ENCODE peak calls at places on chromosomes 3 and 15, in five cellular contexts. One of them, this sample, is unnamed. For H3K4me1 and H3K36me3, the result is how much of the 10 kb centered on the place peaks cover.

GRCh38 chr15:63987979-63988378 is 58.3 kb downstream of the DAPK2 start:
- DNase-seq in suprapubic skin: no peak
- DNase-seq in ovary: no peak
- DNase-seq in PC-9: no peak
- DNase-seq in heart right ventricle: no peak
- DNase-seq in this sample: no peak

GRCh38 chr3:129224984-129225393 is 24.4 kb upstream of the COPG1 start:
- DNase-seq in heart right ventricle: peak
- DNase-seq in ovary: peak
- DNase-seq in PC-9: peak
- DNase-seq in suprapubic skin: peak
- DNase-seq in this sample: peak

GRCh38 chr15:101063212-101063611 is 144.1 kb downstream of the LRRK1 start:
- DNase-seq in suprapubic skin: peak
- DNase-seq in heart right ventricle: no peak
- DNase-seq in PC-9: no peak
- DNase-seq in ovary: no peak
- DNase-seq in this sample: no peak

GRCh38 chr15:66701422-66702034 is 508 bp upstream of the SMAD6 start:
- DNase-seq in heart right ventricle: peak
- DNase-seq in ovary: peak
- DNase-seq in PC-9: peak
- DNase-seq in suprapubic skin: no peak
- DNase-seq in this sample: peak

GRCh38 chr3:23241256-23241655 is 38.1 kb downstream of the UBE2E2 start:
- DNase-seq in heart right ventricle: no peak
- DNase-seq in PC-9: no peak
- DNase-seq in suprapubic skin: no peak
- DNase-seq in ovary: no peak
- DNase-seq in this sample: no peak

GRCh38 chr3:100040446-100040845 is 73.9 kb downstream of the FILIP1L start:
- DNase-seq in heart right ventricle: peak
- DNase-seq in suprapubic skin: no peak
- DNase-seq in ovary: no peak
- DNase-seq in PC-9: no peak
- DNase-seq in this sample: no peak

GRCh38 chr15:65827065-65827464 is 35.0 kb upstream of the DENND4A start:
- DNase-seq in ovary: no peak
- DNase-seq in heart right ventricle: no peak
- DNase-seq in suprapubic skin: no peak
- DNase-seq in PC-9: peak
- DNase-seq in this sample: no peak

GRCh38 chr15:76190070-76190564 is 121.2 kb downstream of the ETFA start:
- DNase-seq in suprapubic skin: no peak
- DNase-seq in ovary: no peak
- DNase-seq in PC-9: no peak
- DNase-seq in heart right ventricle: no peak
- DNase-seq in this sample: no peak

GRCh38 chr15:64634020-64634419 is 141.4 kb downstream of the RBPMS2 start:
- DNase-seq in suprapubic skin: no peak
- DNase-seq in heart right ventricle: no peak
- DNase-seq in ovary: no peak
- DNase-seq in PC-9: no peak
- DNase-seq in this sample: no peak

GRCh38 chr15:25478313-25478712 is 39.5 kb upstream of the UBE3A start:
- DNase-seq in suprapubic skin: no peak
- DNase-seq in heart right ventricle: no peak
- DNase-seq in PC-9: no peak
- DNase-seq in ovary: no peak
- DNase-seq in this sample: no peak
- H3K4me1 ChIP-seq in suprapubic skin: under half
- H3K4me1 ChIP-seq in heart right ventricle: under half
- H3K4me1 ChIP-seq in PC-9: under half
- H3K4me1 ChIP-seq in ovary: under half
- H3K4me1 ChIP-seq in this sample: under half

GRCh38 chr15:25724899-25725298 is 138.2 kb downstream of the ATP10A start:
- DNase-seq in PC-9: no peak
- DNase-seq in suprapubic skin: no peak
- DNase-seq in heart right ventricle: no peak
- DNase-seq in ovary: no peak
- DNase-seq in this sample: no peak
- H3K36me3 ChIP-seq in PC-9: under half
- H3K36me3 ChIP-seq in suprapubic skin: under half
- H3K36me3 ChIP-seq in heart right ventricle: under half
- H3K36me3 ChIP-seq in ovary: under half
- H3K36me3 ChIP-seq in this sample: under half

DNA sequence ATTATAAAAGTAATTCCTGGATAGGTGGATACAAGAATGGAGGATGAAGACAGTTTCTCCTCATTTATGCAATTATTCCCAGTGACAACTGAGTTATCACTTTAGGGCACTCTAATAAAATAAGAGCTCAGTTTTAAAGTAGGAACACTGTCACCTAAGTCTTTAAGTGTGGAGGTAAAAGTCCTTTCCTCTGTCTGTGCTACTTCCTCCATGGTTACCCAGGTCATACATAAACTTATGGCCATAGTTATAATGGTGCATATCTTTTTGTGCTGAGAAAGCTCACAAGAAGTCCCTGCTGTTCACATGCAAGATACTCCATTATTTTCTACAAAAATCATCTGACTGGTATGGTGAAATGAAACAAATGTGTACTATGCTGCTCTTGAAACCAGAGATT is 1093.6 kb downstream of the IGSF11 start:
- DNase-seq in PC-9: no peak
- DNase-seq in heart right ventricle: no peak
- DNase-seq in suprapubic skin: no peak
- DNase-seq in ovary: no peak
- DNase-seq in this sample: no peak
- H3K27ac ChIP-seq in PC-9: no peak
- H3K27ac ChIP-seq in heart right ventricle: no peak
- H3K27ac ChIP-seq in suprapubic skin: no peak
- H3K27ac ChIP-seq in ovary: no peak
- H3K27ac ChIP-seq in this sample: no peak

DNA sequence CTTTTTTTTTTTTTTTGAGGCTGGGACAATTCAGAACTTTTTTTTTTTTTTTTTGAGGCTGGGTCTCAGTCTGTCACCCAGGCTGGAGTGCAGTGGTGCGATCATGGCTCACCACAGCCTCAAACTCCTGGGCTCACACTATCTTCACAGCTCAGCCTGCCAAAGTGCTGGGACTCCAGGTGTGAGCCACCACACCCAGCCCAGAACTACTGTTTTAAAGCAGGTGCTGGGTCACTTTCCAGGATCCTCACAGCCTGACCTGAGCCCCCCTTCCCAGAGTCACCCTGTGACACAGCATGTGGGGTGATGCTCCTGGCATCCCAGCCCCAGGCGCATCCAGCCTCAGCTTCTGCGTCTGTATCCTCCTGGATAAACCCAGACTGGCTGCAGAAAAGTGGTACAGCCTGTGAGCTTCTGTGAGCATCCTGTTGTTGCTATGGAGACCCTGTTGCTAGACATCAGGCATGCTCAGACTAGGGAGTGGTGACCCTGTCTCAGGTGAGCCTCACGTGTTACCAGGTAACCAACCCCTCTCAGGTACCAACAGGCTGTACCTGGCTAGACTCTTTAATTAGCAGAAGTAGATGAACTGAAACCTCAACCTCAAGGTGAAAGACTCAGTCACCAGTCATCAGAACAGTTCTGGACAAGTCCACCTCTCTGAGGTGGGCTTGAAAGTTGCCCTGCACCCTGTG is 15.0 kb downstream of the KLF13 start:
- DNase-seq in suprapubic skin: no peak
- DNase-seq in ovary: no peak
- DNase-seq in PC-9: no peak
- DNase-seq in heart right ventricle: no peak
- DNase-seq in this sample: no peak
- H3K4me1 ChIP-seq in suprapubic skin: half or more
- H3K4me1 ChIP-seq in ovary: under half
- H3K4me1 ChIP-seq in PC-9: under half
- H3K4me1 ChIP-seq in heart right ventricle: half or more
- H3K4me1 ChIP-seq in this sample: half or more

GRCh38 chr3:97257942-97258341 is 443.5 kb downstream of the EPHA6 start:
- DNase-seq in PC-9: no peak
- DNase-seq in suprapubic skin: no peak
- DNase-seq in ovary: no peak
- DNase-seq in heart right ventricle: no peak
- DNase-seq in this sample: no peak
- H3K36me3 ChIP-seq in PC-9: under half
- H3K36me3 ChIP-seq in suprapubic skin: under half
- H3K36me3 ChIP-seq in ovary: under half
- H3K36me3 ChIP-seq in heart right ventricle: under half
- H3K36me3 ChIP-seq in this sample: under half

GRCh38 chr15:62976301-62976842 is 66.2 kb upstream of the TPM1 start:
- DNase-seq in suprapubic skin: no peak
- DNase-seq in heart right ventricle: no peak
- DNase-seq in ovary: no peak
- DNase-seq in PC-9: no peak
- DNase-seq in this sample: peak
- H3K27ac ChIP-seq in suprapubic skin: no peak
- H3K27ac ChIP-seq in heart right ventricle: no peak
- H3K27ac ChIP-seq in ovary: no peak
- H3K27ac ChIP-seq in PC-9: no peak
- H3K27ac ChIP-seq in this sample: peak

This sample was measured in SJSA1.